ENCODE peak calls at places on chromosome 11, in six cellular contexts. B is A549, W is adrenal gland, K is body of pancreas, C is ovary, D is Peyer's patch. N is an unnamed sample.

GRCh38 chr11:105935791-105936190 is 86.2 kb downstream of the MSANTD4 start:
- DNase-seq in B (no peak), W (no peak), K (no peak), C (no peak), D (no peak), N (no peak)

GRCh38 chr11:70705097-70705496 is 306.8 kb downstream of the CTTN start:
- DNase-seq in B (no peak), W (no peak), K (no peak), C (no peak), D (no peak), N (no peak)

GRCh38 chr11:96338910-96339703 is 3.9 kb downstream of the MAML2 start:
- DNase-seq in B (no peak), W (peak; percentile 73), K (no peak), C (peak; percentile 47), D (peak; percentile 75), N (peak; percentile 89)

GRCh38 chr11:29809121-29809520 is 207.7 kb downstream of the KCNA4 start:
- DNase-seq in B (no peak), W (no peak), K (no peak), C (no peak), D (no peak), N (no peak)

GRCh38 chr11:59267738-59268475 is 55.2 kb upstream of the MPEG1 start:
- DNase-seq in B (no peak), W (no peak), K (no peak), C (no peak), D (no peak), N (no peak)

GRCh38 chr11:118079507-118079906 is 2.6 kb downstream of the TMPRSS4 start:
- DNase-seq in B (no peak), W (no peak), K (no peak), C (no peak), D (peak; percentile 56), N (no peak)

GRCh38 chr11:117473692-117474091 is 146.0 kb downstream of the CEP164 start:
- DNase-seq in B (no peak), W (no peak), K (no peak), C (no peak), D (no peak), N (no peak)

GRCh38 chr11:129930306-129930705 is 34.9 kb upstream of the NFRKB start:
- DNase-seq in B (no peak), W (no peak), K (no peak), C (no peak), D (peak; percentile 55), N (no peak)

GRCh38 chr11:109106201-109106906 is 315.6 kb upstream of the C11orf87 start:
- DNase-seq in B (no peak), W (no peak), K (no peak), C (no peak), D (no peak), N (no peak)

GRCh38 chr11:12058425-12059115 is 50.1 kb upstream of the DKK3 start:
- DNase-seq in B (no peak), W (peak; percentile 29), K (no peak), C (no peak), D (peak; percentile 34), N (no peak)

GRCh38 chr11:69456712-69457111 is 24.8 kb upstream of the LINC01488 start:
- DNase-seq in B (no peak), W (no peak), K (no peak), C (no peak), D (no peak), N (no peak)

GRCh38 chr11:11444027-11444799 is 91.2 kb upstream of the CSNK2A3 start:
- DNase-seq in B (no peak), W (no peak), K (peak; percentile 22), C (no peak), D (no peak), N (no peak)

GRCh38 chr11:121723261-121723741 is 270.5 kb upstream of the SORL1-AS1 start:
- DNase-seq in B (no peak), W (peak; percentile 53), K (no peak), C (peak; percentile 54), D (no peak), N (no peak)

GRCh38 chr11:73017024-73017751 is 124.9 kb downstream of the FCHSD2 start:
- DNase-seq in B (no peak), W (no peak), K (no peak), C (no peak), D (no peak), N (no peak)

GRCh38 chr11:101357771-101358170 is 226.0 kb downstream of the TRPC6 start:
- DNase-seq in B (no peak), W (no peak), K (no peak), C (no peak), D (no peak), N (no peak)

GRCh38 chr11:27317751-27318150 is 45.3 kb downstream of the CCDC34 start:
- DNase-seq in B (peak; percentile 45), W (no peak), K (no peak), C (no peak), D (no peak), N (no peak)

GRCh38 chr11:121894581-121894980 is 221.4 kb downstream of the BLID start:
- DNase-seq in B (no peak), W (no peak), K (no peak), C (no peak), D (no peak), N (no peak)

GRCh38 chr11:71114124-71114851 is 138.1 kb downstream of the SHANK2 start:
- DNase-seq in B (no peak), W (no peak), K (no peak), C (no peak), D (no peak), N (no peak)

GRCh38 chr11:123139206-123139605 is 55.8 kb downstream of the CLMP start:
- DNase-seq in B (no peak), W (no peak), K (no peak), C (no peak), D (no peak), N (no peak)

GRCh38 chr11:71251159-71251721 is 1.1 kb downstream of the SHANK2 start:
- DNase-seq in B (peak; percentile 40), W (peak; percentile 11), K (peak; percentile 69), C (no peak), D (peak; percentile 40), N (peak; percentile 84)

GRCh38 chr11:12119502-12119901 is 9.1 kb downstream of the MICAL2 start:
- DNase-seq in B (no peak), W (no peak), K (no peak), C (no peak), D (peak; percentile 72), N (no peak)

GRCh38 chr11:101321222-101321621 is 191.6 kb upstream of the PGR start:
- DNase-seq in B (no peak), W (no peak), K (no peak), C (no peak), D (no peak), N (no peak)

GRCh38 chr11:30458541-30458940 is 127.6 kb downstream of the MPPED2 start:
- DNase-seq in B (no peak), W (no peak), K (no peak), C (no peak), D (no peak), N (no peak)

GRCh38 chr11:67576742-67577475 is 6.7 kb upstream of the GSTP1 start:
- DNase-seq in B (no peak), W (no peak), K (no peak), C (no peak), D (no peak), N (no peak)

GRCh38 chr11:116379185-116379828 is 393.5 kb downstream of the BUD13 start:
- DNase-seq in B (no peak), W (no peak), K (peak; percentile 27), C (no peak), D (no peak), N (no peak)

GRCh38 chr11:7597620-7598019 is 75.7 kb downstream of the CYB5R2 start:
- DNase-seq in B (no peak), W (no peak), K (peak; percentile 82), C (no peak), D (peak; percentile 65), N (peak; percentile 66)

GRCh38 chr11:126824035-126824607 is 176.4 kb downstream of the KIRREL3 start:
- DNase-seq in B (no peak), W (no peak), K (no peak), C (no peak), D (no peak), N (no peak)

GRCh38 chr11:72721689-72722049 is 30.5 kb downstream of the ARAP1 start:
- DNase-seq in B (no peak), W (no peak), K (peak; percentile 45), C (peak; percentile 46), D (peak; percentile 70), N (peak; percentile 92)

GRCh38 chr11:17720796-17721171 is 1.4 kb downstream of the MYOD1 start:
- DNase-seq in B (no peak), W (no peak), K (no peak), C (no peak), D (no peak), N (no peak)

GRCh38 chr11:88174627-88175003 is 628 bp downstream of the RAB38 start:
- DNase-seq in B (peak; percentile 8), W (peak; percentile 86), K (peak; percentile 66), C (peak; percentile 52), D (peak; percentile 77), N (peak; percentile 62)

DNA sequence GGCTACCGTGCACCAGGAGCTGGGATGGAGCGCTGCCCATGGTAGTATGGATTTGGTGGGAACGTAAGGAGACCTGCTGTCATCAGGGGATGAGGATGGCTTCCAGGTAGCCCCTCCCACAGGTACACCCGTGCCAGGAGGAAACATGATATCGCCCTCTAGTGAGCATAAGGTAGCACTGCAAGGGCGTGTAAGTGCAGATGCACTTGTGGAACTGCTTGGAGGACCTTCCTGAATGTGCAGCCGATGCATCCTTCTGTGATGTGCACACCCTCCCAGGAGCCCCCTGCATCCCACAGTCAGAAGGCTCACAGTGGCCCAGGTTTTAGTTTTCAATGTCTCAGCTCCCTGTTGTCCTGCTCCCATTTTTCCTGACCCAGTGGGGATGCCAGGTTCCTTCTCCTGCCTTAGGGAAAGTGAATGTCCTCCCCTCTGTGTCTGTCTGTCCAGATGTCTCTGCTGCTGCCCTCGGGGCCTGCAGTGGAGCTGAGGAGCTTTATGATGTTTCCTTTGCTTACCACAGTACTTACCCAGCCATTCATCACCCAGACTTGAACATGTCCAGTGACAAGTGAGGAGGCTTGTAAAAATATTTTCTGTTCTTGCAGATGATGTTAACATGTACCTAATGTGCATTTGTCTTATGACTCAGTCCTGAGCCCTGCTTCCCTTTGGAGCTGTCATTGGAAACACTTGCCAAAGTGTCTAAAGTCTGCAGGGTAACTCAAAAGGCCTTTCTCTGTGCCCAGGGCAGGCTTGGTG is 49.2 kb downstream of the DBX1 start:
- DNase-seq in B (peak; percentile 70), W (peak; percentile 75), K (peak; percentile 64), C (peak; percentile 38), D (peak; percentile 74), N (no peak)
- H3K4me3 ChIP-seq in B (no peak overlapping the region), W (no peak overlapping the region), K (no peak overlapping the region), C (no peak overlapping the region), D (no peak overlapping the region), N (no peak overlapping the region)

GRCh38 chr11:2481253-2481652 is 36.4 kb downstream of the KCNQ1 start:
- DNase-seq in B (no peak), W (no peak), K (no peak), C (no peak), D (no peak), N (no peak)
- TF ChIP-seq POLR2A in B (no peak), W (no peak), K (no peak), C (no peak), D (no peak), N (no peak)

GRCh38 chr11:110296226-110297081 is at the start of gene RDX:
- DNase-seq in B (peak; percentile 70), W (peak; percentile 88), K (peak; percentile 70), C (peak; percentile 70), D (peak; percentile 75), N (peak; percentile 63)
- TF ChIP-seq CTCF in B (no peak), W (peak; percentile 30), K (no peak), C (peak; percentile 4), D (no peak), N (no peak)

DNA sequence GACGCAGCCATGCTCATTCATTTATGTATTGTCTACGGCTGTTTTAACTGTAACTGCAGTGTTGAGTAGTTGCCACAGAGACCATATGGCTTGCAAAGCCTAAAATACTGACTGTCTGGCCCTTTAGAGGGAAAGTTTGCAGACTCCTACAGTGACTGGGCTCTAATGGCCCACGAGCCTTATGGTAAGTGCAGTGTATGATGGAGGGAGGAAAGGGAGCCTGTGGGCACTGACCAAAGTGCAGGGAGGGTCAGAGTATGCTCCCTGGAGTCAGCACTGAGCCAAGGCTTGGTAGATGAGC is 44.9 kb downstream of the GDPD5 start:
- DNase-seq in B (no peak), W (no peak), K (no peak), C (no peak), D (no peak), N (no peak)
- H3K4me3 ChIP-seq in B (no peak overlapping the region), W (no peak overlapping the region), K (no peak overlapping the region), C (no peak overlapping the region), D (no peak overlapping the region), N (no peak overlapping the region)

N was measured in lower leg skin.